ENCODE peak calls at places on chromosomes 1 and 21, in six cellular contexts. One of them, this sample, is unnamed.

GRCh38 chr1:160777486-160778089 is 18.4 kb upstream of the LY9 start:
- DNase-seq in spleen: no peak
- DNase-seq in PC-3: peak
- DNase-seq in posterior vena cava: no peak
- DNase-seq in GM13977: peak
- DNase-seq in osteoblast: no peak
- DNase-seq in this sample: no peak

GRCh38 chr1:150186789-150187559 is 37.3 kb downstream of the PLEKHO1 start:
- DNase-seq in GM13977: peak
- DNase-seq in spleen: no peak
- DNase-seq in posterior vena cava: no peak
- DNase-seq in osteoblast: no peak
- DNase-seq in PC-3: peak
- DNase-seq in this sample: no peak

GRCh38 chr1:180269848-180270766 is 40.0 kb downstream of the LHX4 start:
- DNase-seq in PC-3: peak
- DNase-seq in GM13977: no peak
- DNase-seq in spleen: peak
- DNase-seq in osteoblast: peak
- DNase-seq in posterior vena cava: peak
- DNase-seq in this sample: peak

GRCh38 chr1:41735139-41735538 is 183.6 kb downstream of the HIVEP3 start:
- DNase-seq in spleen: no peak
- DNase-seq in posterior vena cava: no peak
- DNase-seq in osteoblast: no peak
- DNase-seq in PC-3: no peak
- DNase-seq in GM13977: no peak
- DNase-seq in this sample: no peak

GRCh38 chr1:13788795-13789194 is 88.8 kb downstream of the PRDM2 start:
- DNase-seq in GM13977: no peak
- DNase-seq in spleen: no peak
- DNase-seq in posterior vena cava: peak
- DNase-seq in osteoblast: no peak
- DNase-seq in PC-3: no peak
- DNase-seq in this sample: no peak

GRCh38 chr1:35866998-35867397 is 16.0 kb upstream of the AGO1 start:
- DNase-seq in osteoblast: no peak
- DNase-seq in PC-3: no peak
- DNase-seq in spleen: no peak
- DNase-seq in GM13977: no peak
- DNase-seq in posterior vena cava: no peak
- DNase-seq in this sample: no peak

GRCh38 chr1:85151446-85151845 is 49.4 kb downstream of the SYDE2 start:
- DNase-seq in GM13977: no peak
- DNase-seq in osteoblast: no peak
- DNase-seq in spleen: no peak
- DNase-seq in posterior vena cava: no peak
- DNase-seq in PC-3: no peak
- DNase-seq in this sample: no peak

GRCh38 chr1:99825702-99826101 is 24.5 kb upstream of the AGL start:
- DNase-seq in PC-3: no peak
- DNase-seq in GM13977: no peak
- DNase-seq in posterior vena cava: no peak
- DNase-seq in osteoblast: no peak
- DNase-seq in spleen: no peak
- DNase-seq in this sample: no peak

GRCh38 chr1:38235705-38236104 is 189.1 kb upstream of the POU3F1 start:
- DNase-seq in posterior vena cava: no peak
- DNase-seq in spleen: no peak
- DNase-seq in osteoblast: peak
- DNase-seq in PC-3: no peak
- DNase-seq in GM13977: no peak
- DNase-seq in this sample: no peak

GRCh38 chr1:109718495-109718894 is 6.4 kb downstream of the GSTM5 start:
- DNase-seq in PC-3: peak
- DNase-seq in posterior vena cava: no peak
- DNase-seq in GM13977: no peak
- DNase-seq in osteoblast: no peak
- DNase-seq in spleen: no peak
- DNase-seq in this sample: no peak

GRCh38 chr1:230153655-230154296 is 86.7 kb downstream of the GALNT2 start:
- DNase-seq in GM13977: no peak
- DNase-seq in posterior vena cava: peak
- DNase-seq in osteoblast: no peak
- DNase-seq in PC-3: no peak
- DNase-seq in spleen: no peak
- DNase-seq in this sample: no peak

GRCh38 chr1:92879316-92879968 is 47.6 kb downstream of the RPL5 start:
- DNase-seq in posterior vena cava: no peak
- DNase-seq in osteoblast: no peak
- DNase-seq in GM13977: no peak
- DNase-seq in PC-3: no peak
- DNase-seq in spleen: no peak
- DNase-seq in this sample: no peak

GRCh38 chr1:101410048-101410878 is 173.4 kb downstream of the S1PR1 start:
- DNase-seq in osteoblast: no peak
- DNase-seq in spleen: no peak
- DNase-seq in posterior vena cava: no peak
- DNase-seq in GM13977: no peak
- DNase-seq in PC-3: no peak
- DNase-seq in this sample: no peak

GRCh38 chr1:246297314-246298273 is 209.5 kb downstream of the SMYD3 start:
- DNase-seq in posterior vena cava: no peak
- DNase-seq in spleen: no peak
- DNase-seq in PC-3: peak
- DNase-seq in osteoblast: no peak
- DNase-seq in GM13977: no peak
- DNase-seq in this sample: no peak

GRCh38 chr21:35179990-35180557 is 131.0 kb upstream of the RUNX1 start:
- DNase-seq in posterior vena cava: no peak
- DNase-seq in osteoblast: peak
- DNase-seq in PC-3: peak
- DNase-seq in spleen: no peak
- DNase-seq in GM13977: no peak
- DNase-seq in this sample: no peak

GRCh38 chr1:87598429-87598828 is 269.7 kb downstream of the LMO4 start:
- DNase-seq in GM13977: no peak
- DNase-seq in osteoblast: no peak
- DNase-seq in posterior vena cava: no peak
- DNase-seq in spleen: no peak
- DNase-seq in PC-3: peak
- DNase-seq in this sample: no peak

GRCh38 chr1:65344171-65344570 is 34.8 kb downstream of the DNAJC6 start:
- DNase-seq in spleen: no peak
- DNase-seq in osteoblast: no peak
- DNase-seq in PC-3: no peak
- DNase-seq in GM13977: no peak
- DNase-seq in posterior vena cava: no peak
- DNase-seq in this sample: no peak

GRCh38 chr1:16138772-16139221 is 17.1 kb downstream of the EPHA2 start:
- DNase-seq in PC-3: peak
- DNase-seq in spleen: no peak
- DNase-seq in posterior vena cava: no peak
- DNase-seq in GM13977: no peak
- DNase-seq in osteoblast: peak
- DNase-seq in this sample: no peak

GRCh38 chr1:205627956-205628355 is 3.9 kb downstream of the ELK4 start:
- DNase-seq in osteoblast: no peak
- DNase-seq in GM13977: no peak
- DNase-seq in PC-3: no peak
- DNase-seq in posterior vena cava: no peak
- DNase-seq in spleen: no peak
- DNase-seq in this sample: no peak

GRCh38 chr1:117828206-117828605 is 101.2 kb downstream of the GDAP2 start:
- DNase-seq in posterior vena cava: peak
- DNase-seq in osteoblast: peak
- DNase-seq in PC-3: no peak
- DNase-seq in GM13977: no peak
- DNase-seq in spleen: no peak
- DNase-seq in this sample: peak

GRCh38 chr21:37904879-37905278 is 11.4 kb downstream of the KCNJ6 start:
- DNase-seq in GM13977: no peak
- DNase-seq in spleen: no peak
- DNase-seq in posterior vena cava: no peak
- DNase-seq in PC-3: no peak
- DNase-seq in osteoblast: no peak
- DNase-seq in this sample: no peak

GRCh38 chr1:53765656-53766055 is 26.7 kb upstream of the GLIS1 start:
- DNase-seq in osteoblast: no peak
- DNase-seq in GM13977: no peak
- DNase-seq in spleen: no peak
- DNase-seq in posterior vena cava: no peak
- DNase-seq in PC-3: no peak
- DNase-seq in this sample: no peak

GRCh38 chr1:111199881-111200801 is at the start of gene DENND2D:
- DNase-seq in PC-3: peak
- DNase-seq in posterior vena cava: peak
- DNase-seq in spleen: peak
- DNase-seq in osteoblast: peak
- DNase-seq in GM13977: no peak
- DNase-seq in this sample: no peak

GRCh38 chr1:156246762-156247459 is 945 bp downstream of the PAQR6 start:
- DNase-seq in spleen: peak
- DNase-seq in posterior vena cava: peak
- DNase-seq in PC-3: no peak
- DNase-seq in osteoblast: peak
- DNase-seq in GM13977: no peak
- DNase-seq in this sample: no peak

GRCh38 chr1:94727846-94728715 is 92.1 kb upstream of the SLC44A3 start:
- DNase-seq in posterior vena cava: no peak
- DNase-seq in PC-3: peak
- DNase-seq in osteoblast: peak
- DNase-seq in spleen: no peak
- DNase-seq in GM13977: no peak
- DNase-seq in this sample: no peak

GRCh38 chr1:40710581-40711315 is 19.2 kb downstream of the NFYC start:
- DNase-seq in PC-3: no peak
- DNase-seq in GM13977: no peak
- DNase-seq in osteoblast: no peak
- DNase-seq in spleen: no peak
- DNase-seq in posterior vena cava: no peak
- DNase-seq in this sample: no peak

GRCh38 chr1:21329209-21329844 is 39.1 kb upstream of the ECE1 start:
- DNase-seq in PC-3: peak
- DNase-seq in spleen: no peak
- DNase-seq in posterior vena cava: no peak
- DNase-seq in osteoblast: peak
- DNase-seq in GM13977: no peak
- DNase-seq in this sample: no peak

GRCh38 chr1:221868894-221869293 is 127.0 kb upstream of the DUSP10 start:
- DNase-seq in GM13977: no peak
- DNase-seq in spleen: no peak
- DNase-seq in PC-3: peak
- DNase-seq in osteoblast: peak
- DNase-seq in posterior vena cava: no peak
- DNase-seq in this sample: no peak

GRCh38 chr1:118881751-118882150 is 106.4 kb downstream of the TBX15 start:
- DNase-seq in posterior vena cava: no peak
- DNase-seq in GM13977: no peak
- DNase-seq in spleen: no peak
- DNase-seq in osteoblast: no peak
- DNase-seq in PC-3: no peak
- DNase-seq in this sample: no peak

GRCh38 chr1:22132517-22133235 is 10.2 kb downstream of the WNT4 start:
- DNase-seq in osteoblast: peak
- DNase-seq in spleen: no peak
- DNase-seq in posterior vena cava: no peak
- DNase-seq in GM13977: no peak
- DNase-seq in PC-3: peak
- DNase-seq in this sample: no peak